ENCODE peak calls at places on chromosomes 1 and 21, in eight cellular contexts. Z is pancreas, D is ovary, S is adrenal gland, F is osteocyte, G is cardiac fibroblast, N is tibial artery, E is neural crest cell. A is an unnamed sample.

GRCh38 chr1:16078925-16079656 is 5.6 kb upstream of the FAM131C start:
- DNase-seq in Z (peak; percentile 86), D (peak; percentile 89), S (peak; percentile 78), F (peak; percentile 92), G (peak; percentile 81), N (peak; percentile 87), E (peak; percentile 86), A (no peak)

GRCh38 chr1:37994886-37995566 is 5.2 kb upstream of the SF3A3 start:
- DNase-seq in Z (no peak), D (no peak), S (no peak), F (no peak), G (no peak), N (no peak), E (no peak), A (no peak)

GRCh38 chr21:45027241-45028196 is 46.9 kb upstream of the ADARB1 start:
- DNase-seq in Z (no peak), D (no peak), S (peak; percentile 7), F (peak; percentile 81), G (no peak), N (peak; percentile 64), E (no peak), A (peak; percentile 22)

GRCh38 chr1:30335997-30336390 is 387.4 kb downstream of the MATN1 start:
- DNase-seq in Z (no peak), D (no peak), S (no peak), F (peak; percentile 69), G (no peak), N (peak; percentile 15), E (no peak), A (no peak)

GRCh38 chr1:61973100-61973837 is 221.4 kb upstream of the L1TD1 start:
- DNase-seq in Z (no peak), D (no peak), S (no peak), F (no peak), G (no peak), N (no peak), E (no peak), A (no peak)

GRCh38 chr1:179142889-179143299 is 61.0 kb downstream of the TOR3A start:
- DNase-seq in Z (no peak), D (no peak), S (no peak), F (no peak), G (peak; percentile 96), N (no peak), E (no peak), A (no peak)

GRCh38 chr1:226314055-226314454 is 5.1 kb upstream of the LIN9 start:
- DNase-seq in Z (no peak), D (no peak), S (no peak), F (no peak), G (no peak), N (no peak), E (no peak), A (no peak)

GRCh38 chr21:35940074-35940927 is 120.0 kb downstream of the SETD4 start:
- DNase-seq in Z (no peak), D (peak; percentile 41), S (peak; percentile 53), F (no peak), G (peak; percentile 86), N (no peak), E (peak; percentile 29), A (no peak)

GRCh38 chr1:91537281-91538069 is 36.8 kb downstream of the CDC7 start:
- DNase-seq in Z (no peak), D (peak; percentile 64), S (no peak), F (no peak), G (peak; percentile 79), N (no peak), E (no peak), A (no peak)

GRCh38 chr1:230994860-230995259 is 16.0 kb downstream of the ARV1 start:
- DNase-seq in Z (no peak), D (no peak), S (no peak), F (no peak), G (no peak), N (no peak), E (no peak), A (no peak)

GRCh38 chr1:42935971-42936308 is 22.7 kb downstream of the SLC2A1 start:
- DNase-seq in Z (peak; percentile 35), D (no peak), S (no peak), F (no peak), G (no peak), N (peak; percentile 59), E (no peak), A (no peak)

GRCh38 chr1:222582099-222582774 is 7.5 kb downstream of the TAF1A start:
- DNase-seq in Z (no peak), D (no peak), S (no peak), F (no peak), G (peak; percentile 4), N (no peak), E (no peak), A (no peak)

GRCh38 chr1:236101233-236102200 is 36.6 kb upstream of the NID1 start:
- DNase-seq in Z (no peak), D (no peak), S (no peak), F (no peak), G (no peak), N (no peak), E (no peak), A (no peak)

GRCh38 chr1:236103059-236103458 is 38.2 kb upstream of the NID1 start:
- DNase-seq in Z (no peak), D (no peak), S (no peak), F (no peak), G (no peak), N (no peak), E (no peak), A (no peak)

GRCh38 chr1:236100799-236101198 is 35.9 kb upstream of the NID1 start:
- DNase-seq in Z (no peak), D (no peak), S (no peak), F (no peak), G (no peak), N (no peak), E (no peak), A (no peak)

GRCh38 chr1:236103646-236104218 is 38.6 kb upstream of the GPR137B start:
- DNase-seq in Z (no peak), D (peak; percentile 55), S (peak; percentile 28), F (no peak), G (peak; percentile 70), N (no peak), E (peak; percentile 65), A (no peak)

DNA sequence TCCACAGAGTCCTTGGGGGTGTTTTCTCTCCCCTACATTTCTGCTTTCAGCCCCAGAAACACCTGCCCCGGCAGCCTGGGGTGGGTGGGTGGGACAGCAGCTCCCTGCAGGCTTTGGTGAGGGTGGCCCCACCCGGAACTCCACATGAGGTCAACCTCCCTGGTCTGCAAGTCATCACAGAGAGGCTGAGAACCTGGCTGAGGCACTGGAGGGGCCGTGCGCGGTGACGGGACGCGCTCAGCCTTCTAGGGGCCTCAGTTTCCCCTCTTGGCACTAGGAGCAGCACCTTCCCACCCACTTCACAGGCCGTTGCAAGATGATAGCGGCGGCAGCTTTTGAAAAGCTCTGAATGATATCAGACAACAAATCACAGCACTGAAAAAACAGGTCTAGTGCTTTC is 37.7 kb upstream of the NID1 start:
- DNase-seq in Z (no peak), D (no peak), S (no peak), F (no peak), G (no peak), N (no peak), E (no peak), A (no peak)
- TF ChIP-seq CTCF in Z (no peak), D (no peak), S (no peak), F (no peak), G (no peak), N (no peak), E (no peak), A (no peak)

GRCh38 chr1:109201123-109201703 is 12.5 kb upstream of the SARS1 start:
- DNase-seq in Z (no peak), D (no peak), S (peak; percentile 75), F (no peak), G (peak; percentile 77), N (no peak), E (peak; percentile 54), A (no peak)
- TF ChIP-seq CTCF in Z (peak; percentile 17), D (no peak), S (peak; percentile 52), F (peak; percentile 63), G (peak; percentile 83), N (peak; percentile 10), E (peak; percentile 66), A (peak; percentile 47)

GRCh38 chr1:36609241-36610027 is 126.7 kb upstream of the CSF3R start:
- DNase-seq in Z (peak; percentile 64), D (no peak), S (peak; percentile 35), F (no peak), G (peak; percentile 50), N (no peak), E (peak; percentile 62), A (no peak)
- TF ChIP-seq CTCF in Z (peak; percentile 74), D (no peak), S (peak; percentile 36), F (peak; percentile 47), G (peak; percentile 73), N (no peak), E (peak; percentile 76), A (peak; percentile 37)

GRCh38 chr1:52348704-52349301 is 17.2 kb downstream of the CC2D1B start:
- DNase-seq in Z (no peak), D (no peak), S (peak; percentile 40), F (no peak), G (peak; percentile 53), N (no peak), E (no peak), A (no peak)
- TF ChIP-seq CTCF in Z (no peak), D (no peak), S (peak; percentile 26), F (peak; percentile 33), G (peak; percentile 29), N (no peak), E (peak; percentile 55), A (no peak)

DNA sequence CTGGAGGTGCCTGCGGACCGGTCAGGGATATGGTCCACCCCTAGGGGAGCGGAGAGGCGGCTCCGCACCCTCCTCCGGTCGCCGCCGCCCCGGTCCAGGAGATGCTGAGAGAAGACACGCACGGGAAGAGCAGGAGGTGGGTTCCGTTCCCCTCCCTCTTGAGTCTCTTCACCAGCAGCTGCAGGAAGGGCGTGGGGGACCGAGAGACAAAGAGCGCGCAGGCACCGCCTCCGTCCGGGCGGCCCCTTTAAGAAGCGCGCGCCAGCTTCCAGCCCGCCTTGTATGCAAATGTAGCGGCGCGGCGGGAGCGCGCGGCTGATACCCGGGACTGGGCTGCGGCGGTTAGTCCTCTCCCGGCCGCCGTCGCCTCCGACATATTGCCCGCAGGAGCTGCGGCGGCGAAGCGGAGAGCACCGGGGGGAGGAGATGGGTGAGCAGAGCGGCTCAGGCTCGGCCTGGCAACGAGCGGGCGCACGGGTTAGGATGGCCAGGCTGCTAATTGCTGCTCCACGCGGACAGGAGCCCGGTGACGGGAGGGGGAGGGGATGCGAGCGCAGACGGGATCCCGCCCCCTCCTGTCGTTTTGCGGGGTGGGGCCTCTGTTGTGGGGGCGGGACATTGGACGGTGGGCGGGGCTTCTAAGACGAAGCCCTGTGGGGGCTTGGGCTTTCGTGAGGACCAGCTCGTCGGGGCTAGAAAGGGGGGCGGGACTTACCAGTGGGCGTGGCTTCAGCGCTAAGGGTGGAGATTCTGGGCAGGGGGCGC is at the start of gene TMEM39B:
- DNase-seq in Z (peak; percentile 96), D (peak; percentile 93), S (peak; percentile 93), F (peak; percentile 98), G (peak; percentile 97), N (peak; percentile 97), E (peak; percentile 95), A (peak; percentile 99)
- TF ChIP-seq CTCF in Z (no peak), D (peak; percentile 40), S (peak; percentile 15), F (no peak), G (no peak), N (peak; percentile 36), E (no peak), A (no peak)

A was measured in left lung.